ENCODE peak calls at places on chromosomes 5 and 9, in six cellular contexts. One of them, this sample, is unnamed.

GRCh38 chr9:3868012-3868411 is 342.2 kb upstream of the RFX3 start:
- DNase-seq in NAMALWA: no peak
- DNase-seq in H9: no peak
- DNase-seq in NCI-H2029: no peak
- DNase-seq in ACHN: no peak
- DNase-seq in HuH-7: no peak
- DNase-seq in this sample: no peak

GRCh38 chr9:3835393-3835792 is 309.6 kb upstream of the RFX3 start:
- DNase-seq in NAMALWA: no peak
- DNase-seq in H9: no peak
- DNase-seq in NCI-H2029: no peak
- DNase-seq in ACHN: no peak
- DNase-seq in HuH-7: no peak
- DNase-seq in this sample: no peak

GRCh38 chr5:126851441-126852103 is 74.6 kb downstream of the LMNB1 start:
- DNase-seq in NAMALWA: no peak
- DNase-seq in H9: no peak
- DNase-seq in NCI-H2029: no peak
- DNase-seq in ACHN: no peak
- DNase-seq in HuH-7: no peak
- DNase-seq in this sample: peak; percentile 52

GRCh38 chr5:142783601-142784291 is 13.6 kb downstream of the ARHGAP26 start:
- DNase-seq in NAMALWA: no peak
- DNase-seq in H9: no peak
- DNase-seq in NCI-H2029: no peak
- DNase-seq in ACHN: no peak
- DNase-seq in HuH-7: no peak
- DNase-seq in this sample: no peak

GRCh38 chr9:121783523-121784507 is 132.4 kb downstream of the DAB2IP start:
- DNase-seq in NAMALWA: no peak
- DNase-seq in H9: peak; percentile 46
- DNase-seq in NCI-H2029: no peak
- DNase-seq in ACHN: no peak
- DNase-seq in HuH-7: no peak
- DNase-seq in this sample: no peak

GRCh38 chr5:135010502-135011354 is 23.3 kb downstream of the PITX1 start:
- DNase-seq in NAMALWA: no peak
- DNase-seq in H9: no peak
- DNase-seq in NCI-H2029: no peak
- DNase-seq in ACHN: peak; percentile 8
- DNase-seq in HuH-7: no peak
- DNase-seq in this sample: no peak

GRCh38 chr9:91164724-91165520 is 196.8 kb downstream of the AUH start:
- DNase-seq in NAMALWA: no peak
- DNase-seq in H9: no peak
- DNase-seq in NCI-H2029: no peak
- DNase-seq in ACHN: peak; percentile 84
- DNase-seq in HuH-7: peak; percentile 49
- DNase-seq in this sample: peak; percentile 43

GRCh38 chr5:73333944-73334703 is 114.5 kb downstream of the FOXD1 start:
- DNase-seq in NAMALWA: no peak
- DNase-seq in H9: no peak
- DNase-seq in NCI-H2029: no peak
- DNase-seq in ACHN: no peak
- DNase-seq in HuH-7: no peak
- DNase-seq in this sample: no peak

GRCh38 chr9:113151696-113152630 is 1.2 kb downstream of the SLC31A2 start:
- DNase-seq in NAMALWA: no peak
- DNase-seq in H9: no peak
- DNase-seq in NCI-H2029: no peak
- DNase-seq in ACHN: no peak
- DNase-seq in HuH-7: no peak
- DNase-seq in this sample: no peak

GRCh38 chr9:137241490-137242328 is 622 bp downstream of the TUBB4B start:
- DNase-seq in NAMALWA: no peak
- DNase-seq in H9: no peak
- DNase-seq in NCI-H2029: no peak
- DNase-seq in ACHN: peak; percentile 50
- DNase-seq in HuH-7: no peak
- DNase-seq in this sample: peak; percentile 66

GRCh38 chr5:14120176-14120575 is 23.0 kb upstream of the TRIO start:
- DNase-seq in NAMALWA: no peak
- DNase-seq in H9: no peak
- DNase-seq in NCI-H2029: no peak
- DNase-seq in ACHN: no peak
- DNase-seq in HuH-7: no peak
- DNase-seq in this sample: no peak

GRCh38 chr5:93378073-93378472 is 202.9 kb downstream of the NR2F1-AS1 start:
- DNase-seq in NAMALWA: no peak
- DNase-seq in H9: no peak
- DNase-seq in NCI-H2029: peak; percentile 35
- DNase-seq in ACHN: no peak
- DNase-seq in HuH-7: no peak
- DNase-seq in this sample: no peak

GRCh38 chr5:31845351-31845750 is 206.4 kb downstream of the PDZD2 start:
- DNase-seq in NAMALWA: no peak
- DNase-seq in H9: no peak
- DNase-seq in NCI-H2029: no peak
- DNase-seq in ACHN: no peak
- DNase-seq in HuH-7: no peak
- DNase-seq in this sample: no peak

GRCh38 chr5:160129841-160130240 is 10.6 kb upstream of the PWWP2A start:
- DNase-seq in NAMALWA: no peak
- DNase-seq in H9: no peak
- DNase-seq in NCI-H2029: no peak
- DNase-seq in ACHN: no peak
- DNase-seq in HuH-7: no peak
- DNase-seq in this sample: no peak

GRCh38 chr9:128910906-128911305 is 9.9 kb upstream of the PHYHD1 start:
- DNase-seq in NAMALWA: no peak
- DNase-seq in H9: no peak
- DNase-seq in NCI-H2029: no peak
- DNase-seq in ACHN: no peak
- DNase-seq in HuH-7: no peak
- DNase-seq in this sample: no peak

GRCh38 chr9:114484854-114485443 is 20.3 kb downstream of the WHRN start:
- DNase-seq in NAMALWA: peak; percentile 22
- DNase-seq in H9: no peak
- DNase-seq in NCI-H2029: no peak
- DNase-seq in ACHN: peak; percentile 73
- DNase-seq in HuH-7: no peak
- DNase-seq in this sample: no peak

GRCh38 chr9:2257530-2257929 is 242.4 kb downstream of the SMARCA2 start:
- DNase-seq in NAMALWA: peak; percentile 90
- DNase-seq in H9: no peak
- DNase-seq in NCI-H2029: no peak
- DNase-seq in ACHN: no peak
- DNase-seq in HuH-7: no peak
- DNase-seq in this sample: no peak

GRCh38 chr5:73654861-73655318 is 28.9 kb downstream of the ARHGEF28 start:
- DNase-seq in NAMALWA: no peak
- DNase-seq in H9: no peak
- DNase-seq in NCI-H2029: no peak
- DNase-seq in ACHN: no peak
- DNase-seq in HuH-7: no peak
- DNase-seq in this sample: no peak

GRCh38 chr9:18489861-18490260 is 15.9 kb downstream of the ADAMTSL1 start:
- DNase-seq in NAMALWA: no peak
- DNase-seq in H9: no peak
- DNase-seq in NCI-H2029: no peak
- DNase-seq in ACHN: no peak
- DNase-seq in HuH-7: no peak
- DNase-seq in this sample: no peak

GRCh38 chr5:96875805-96876291 is 452 bp upstream of the ERAP2 start:
- DNase-seq in NAMALWA: peak; percentile 42
- DNase-seq in H9: no peak
- DNase-seq in NCI-H2029: no peak
- DNase-seq in ACHN: no peak
- DNase-seq in HuH-7: no peak
- DNase-seq in this sample: peak; percentile 60

GRCh38 chr5:137902389-137903133 is 13.3 kb downstream of the PKD2L2 start:
- DNase-seq in NAMALWA: no peak
- DNase-seq in H9: no peak
- DNase-seq in NCI-H2029: no peak
- DNase-seq in ACHN: no peak
- DNase-seq in HuH-7: no peak
- DNase-seq in this sample: no peak

GRCh38 chr5:43498571-43498970 is 14.9 kb upstream of the TMEM267 start:
- DNase-seq in NAMALWA: no peak
- DNase-seq in H9: no peak
- DNase-seq in NCI-H2029: no peak
- DNase-seq in ACHN: no peak
- DNase-seq in HuH-7: no peak
- DNase-seq in this sample: no peak

GRCh38 chr9:71734953-71735352 is 33.4 kb downstream of the CEMIP2 start:
- DNase-seq in NAMALWA: no peak
- DNase-seq in H9: no peak
- DNase-seq in NCI-H2029: no peak
- DNase-seq in ACHN: no peak
- DNase-seq in HuH-7: no peak
- DNase-seq in this sample: no peak

GRCh38 chr9:94632736-94633135 is 6.6 kb downstream of the FBP1 start:
- DNase-seq in NAMALWA: no peak
- DNase-seq in H9: no peak
- DNase-seq in NCI-H2029: no peak
- DNase-seq in ACHN: no peak
- DNase-seq in HuH-7: no peak
- DNase-seq in this sample: no peak

GRCh38 chr9:110969971-110970381 is 68.3 kb downstream of the LPAR1 start:
- DNase-seq in NAMALWA: no peak
- DNase-seq in H9: no peak
- DNase-seq in NCI-H2029: no peak
- DNase-seq in ACHN: peak; percentile 33
- DNase-seq in HuH-7: peak; percentile 30
- DNase-seq in this sample: no peak

GRCh38 chr9:134648701-134649525 is 7.3 kb downstream of the COL5A1 start:
- DNase-seq in NAMALWA: no peak
- DNase-seq in H9: no peak
- DNase-seq in NCI-H2029: no peak
- DNase-seq in ACHN: no peak
- DNase-seq in HuH-7: no peak
- DNase-seq in this sample: no peak

GRCh38 chr9:127975376-127976315 is 5.1 kb downstream of the EEIG1 start:
- DNase-seq in NAMALWA: no peak
- DNase-seq in H9: no peak
- DNase-seq in NCI-H2029: no peak
- DNase-seq in ACHN: no peak
- DNase-seq in HuH-7: no peak
- DNase-seq in this sample: peak; percentile 42

GRCh38 chr9:72356019-72356653 is 8.9 kb downstream of the ZFAND5 start:
- DNase-seq in NAMALWA: no peak
- DNase-seq in H9: no peak
- DNase-seq in NCI-H2029: no peak
- DNase-seq in ACHN: no peak
- DNase-seq in HuH-7: no peak
- DNase-seq in this sample: no peak

GRCh38 chr9:131530546-131530929 is 525 bp downstream of the UCK1 start:
- DNase-seq in NAMALWA: peak; percentile 30
- DNase-seq in H9: no peak
- DNase-seq in NCI-H2029: no peak
- DNase-seq in ACHN: peak; percentile 56
- DNase-seq in HuH-7: peak; percentile 97
- DNase-seq in this sample: no peak

GRCh38 chr5:157865844-157866243 is 6.9 kb upstream of the CLINT1 start:
- DNase-seq in NAMALWA: no peak
- DNase-seq in H9: no peak
- DNase-seq in NCI-H2029: no peak
- DNase-seq in ACHN: no peak
- DNase-seq in HuH-7: no peak
- DNase-seq in this sample: no peak